ENCODE peak calls at places on chromosomes 7 and 10, in five cellular contexts. C is RCC 7860; W is stimulated activated CD8-positive, alpha-beta memory T cell treated with anti-CD3 and anti-CD28 coated beads, Interleukin-15, amount 100 ng/mL, for 24 hours; I is GM18507; O is pulmonary artery endothelial cell. X is an unnamed sample.

GRCh38 chr10:7797582-7797981 is 9.6 kb downstream of the ATP5F1C start:
- DNase-seq in C (peak), W (no peak), I (no peak), O (peak), X (no peak)

GRCh38 chr10:119059557-119059956 is 21.1 kb downstream of the EIF3A start:
- DNase-seq in C (no peak), W (no peak), I (no peak), O (no peak), X (no peak)

GRCh38 chr10:52586710-52587109 is 185.9 kb downstream of the MBL2 start:
- DNase-seq in C (no peak), W (no peak), I (no peak), O (no peak), X (no peak)

GRCh38 chr10:104218751-104219150 is 13.4 kb downstream of the CFAP43 start:
- DNase-seq in C (no peak), W (no peak), I (no peak), O (no peak), X (no peak)

GRCh38 chr7:1946461-1947450 is 276.7 kb downstream of the ELFN1 start:
- DNase-seq in C (no peak), W (no peak), I (no peak), O (no peak), X (no peak)

GRCh38 chr7:73999664-74000420 is 28.1 kb upstream of the ELN start:
- DNase-seq in C (no peak), W (no peak), I (no peak), O (peak), X (no peak)

GRCh38 chr7:87598234-87599009 is 2.3 kb downstream of the ABCB1 start:
- DNase-seq in C (no peak), W (no peak), I (no peak), O (no peak), X (no peak)

GRCh38 chr7:116786791-116787443 is 75.5 kb upstream of the CAPZA2 start:
- DNase-seq in C (peak), W (no peak), I (peak), O (peak), X (no peak)

GRCh38 chr10:122346326-122346950 is 28.1 kb upstream of the PLEKHA1 start:
- DNase-seq in C (no peak), W (no peak), I (no peak), O (no peak), X (no peak)

GRCh38 chr10:69897417-69897816 is 95.7 kb downstream of the COL13A1 start:
- DNase-seq in C (no peak), W (no peak), I (no peak), O (no peak), X (no peak)

GRCh38 chr10:112678987-112679386 is 232.0 kb downstream of the VTI1A start:
- DNase-seq in C (no peak), W (no peak), I (no peak), O (no peak), X (no peak)

GRCh38 chr7:69373171-69374035 is 224.9 kb upstream of the AUTS2 start:
- DNase-seq in C (peak), W (no peak), I (no peak), O (no peak), X (no peak)

GRCh38 chr7:141490474-141490873 is 60.7 kb upstream of the AGK start:
- DNase-seq in C (no peak), W (no peak), I (no peak), O (no peak), X (no peak)

GRCh38 chr7:37786741-37787569 is 61.4 kb upstream of the NME8 start:
- DNase-seq in C (no peak), W (no peak), I (no peak), O (no peak), X (no peak)

GRCh38 chr10:93379366-93380042 is 102.6 kb downstream of the MYOF start:
- DNase-seq in C (peak), W (no peak), I (no peak), O (peak), X (peak)

GRCh38 chr7:135342887-135343286 is 109.2 kb downstream of the STRA8 start:
- DNase-seq in C (no peak), W (no peak), I (no peak), O (no peak), X (no peak)

GRCh38 chr10:11246752-11247467 is 229.2 kb downstream of the CELF2 start:
- DNase-seq in C (no peak), W (no peak), I (no peak), O (no peak), X (peak)

GRCh38 chr7:114148779-114149178 is 230.0 kb upstream of the PPP1R3A start:
- DNase-seq in C (peak), W (no peak), I (no peak), O (no peak), X (no peak)

GRCh38 chr10:56319386-56319785 is 41.7 kb downstream of the ZWINT start:
- DNase-seq in C (peak), W (no peak), I (peak), O (no peak), X (peak)

GRCh38 chr7:160958-161725 is 31.2 kb upstream of the FAM20C start:
- DNase-seq in C (no peak), W (no peak), I (no peak), O (no peak), X (no peak)

GRCh38 chr10:21399392-21400015 is 126.0 kb downstream of the SKIDA1 start:
- DNase-seq in C (peak), W (no peak), I (no peak), O (no peak), X (peak)

GRCh38 chr7:94972296-94972695 is 64.9 kb downstream of the PPP1R9A start:
- DNase-seq in C (peak), W (no peak), I (no peak), O (no peak), X (no peak)

GRCh38 chr10:84563868-84564267 is 235.5 kb downstream of the CCSER2 start:
- DNase-seq in C (no peak), W (no peak), I (no peak), O (no peak), X (no peak)

GRCh38 chr10:5563991-5564536 is 39.3 kb downstream of the CALML3 start:
- DNase-seq in C (peak), W (no peak), I (no peak), O (no peak), X (no peak)

GRCh38 chr7:152759655-152760383 is at the start of gene ACTR3B:
- DNase-seq in C (peak), W (peak), I (peak), O (peak), X (peak)

GRCh38 chr10:131213651-131214505 is 97.6 kb downstream of the TCERG1L start:
- DNase-seq in C (no peak), W (no peak), I (no peak), O (no peak), X (no peak)

GRCh38 chr10:73950155-73950554 is 39.2 kb downstream of the PLAU start:
- DNase-seq in C (no peak), W (no peak), I (no peak), O (no peak), X (no peak)

GRCh38 chr10:72275351-72276012 is 1.8 kb downstream of the DDIT4 start:
- DNase-seq in C (no peak), W (no peak), I (no peak), O (no peak), X (no peak)

GRCh38 chr10:36188054-36188453 is 546.0 kb upstream of the FZD8 start:
- DNase-seq in C (no peak), W (no peak), I (no peak), O (no peak), X (no peak)

GRCh38 chr7:69430502-69431145 is 167.7 kb upstream of the AUTS2 start:
- DNase-seq in C (peak), W (no peak), I (no peak), O (no peak), X (no peak)

X was measured in foreskin keratinocyte.